ENCODE peak calls at places on chromosomes 12 and 14, in eight cellular contexts. One of them, this sample, is unnamed.

GRCh38 chr14:100735271-100735670 is 8.6 kb downstream of the DLK1 start:
- DNase-seq in ELR: no peak
- DNase-seq in mucosa of gallbladder: no peak
- DNase-seq in retinal pigment epithelial cell: no peak
- DNase-seq in NCI-H446 treated with DMSO at 0.1 percent for 48 hours: no peak
- DNase-seq in lower lobe of right lung: no peak
- DNase-seq in activated CD4-positive, CD25-positive, alpha-beta regulatory T cell: no peak
- DNase-seq in AG09309: no peak
- DNase-seq in this sample: no peak

GRCh38 chr14:64758711-64759554 is 54.7 kb downstream of the PLEKHG3 start:
- DNase-seq in NCI-H446 treated with DMSO at 0.1 percent for 48 hours: no peak
- DNase-seq in AG09309: peak
- DNase-seq in ELR: peak
- DNase-seq in mucosa of gallbladder: peak
- DNase-seq in activated CD4-positive, CD25-positive, alpha-beta regulatory T cell: no peak
- DNase-seq in retinal pigment epithelial cell: peak
- DNase-seq in lower lobe of right lung: peak
- DNase-seq in this sample: no peak

GRCh38 chr14:67837011-67837624 is 17.5 kb downstream of the RAD51B start:
- DNase-seq in activated CD4-positive, CD25-positive, alpha-beta regulatory T cell: peak
- DNase-seq in mucosa of gallbladder: peak
- DNase-seq in NCI-H446 treated with DMSO at 0.1 percent for 48 hours: no peak
- DNase-seq in retinal pigment epithelial cell: peak
- DNase-seq in ELR: peak
- DNase-seq in lower lobe of right lung: no peak
- DNase-seq in AG09309: peak
- DNase-seq in this sample: no peak

GRCh38 chr12:31645944-31646343 is 13.5 kb upstream of the ETFBKMT start:
- DNase-seq in mucosa of gallbladder: no peak
- DNase-seq in AG09309: no peak
- DNase-seq in activated CD4-positive, CD25-positive, alpha-beta regulatory T cell: no peak
- DNase-seq in lower lobe of right lung: no peak
- DNase-seq in retinal pigment epithelial cell: no peak
- DNase-seq in NCI-H446 treated with DMSO at 0.1 percent for 48 hours: no peak
- DNase-seq in ELR: no peak
- DNase-seq in this sample: no peak

GRCh38 chr14:73753043-73753886 is 39.1 kb upstream of the PNMA1 start:
- DNase-seq in NCI-H446 treated with DMSO at 0.1 percent for 48 hours: no peak
- DNase-seq in ELR: no peak
- DNase-seq in retinal pigment epithelial cell: no peak
- DNase-seq in activated CD4-positive, CD25-positive, alpha-beta regulatory T cell: no peak
- DNase-seq in lower lobe of right lung: no peak
- DNase-seq in AG09309: no peak
- DNase-seq in mucosa of gallbladder: peak
- DNase-seq in this sample: no peak

GRCh38 chr12:7144414-7145120 is 14.4 kb downstream of the CLSTN3 start:
- DNase-seq in mucosa of gallbladder: no peak
- DNase-seq in NCI-H446 treated with DMSO at 0.1 percent for 48 hours: peak
- DNase-seq in lower lobe of right lung: no peak
- DNase-seq in ELR: peak
- DNase-seq in AG09309: no peak
- DNase-seq in activated CD4-positive, CD25-positive, alpha-beta regulatory T cell: no peak
- DNase-seq in retinal pigment epithelial cell: no peak
- DNase-seq in this sample: no peak

GRCh38 chr14:75046275-75046674 is 5.0 kb downstream of the MLH3 start:
- DNase-seq in NCI-H446 treated with DMSO at 0.1 percent for 48 hours: no peak
- DNase-seq in retinal pigment epithelial cell: no peak
- DNase-seq in ELR: no peak
- DNase-seq in mucosa of gallbladder: no peak
- DNase-seq in AG09309: no peak
- DNase-seq in activated CD4-positive, CD25-positive, alpha-beta regulatory T cell: no peak
- DNase-seq in lower lobe of right lung: no peak
- DNase-seq in this sample: no peak

GRCh38 chr14:29242755-29243340 is 476.3 kb downstream of the FOXG1 start:
- DNase-seq in ELR: peak
- DNase-seq in retinal pigment epithelial cell: peak
- DNase-seq in NCI-H446 treated with DMSO at 0.1 percent for 48 hours: peak
- DNase-seq in AG09309: no peak
- DNase-seq in activated CD4-positive, CD25-positive, alpha-beta regulatory T cell: no peak
- DNase-seq in mucosa of gallbladder: peak
- DNase-seq in lower lobe of right lung: no peak
- DNase-seq in this sample: peak

GRCh38 chr12:95996034-95996658 is at the start of gene HAL:
- DNase-seq in ELR: no peak
- DNase-seq in NCI-H446 treated with DMSO at 0.1 percent for 48 hours: no peak
- DNase-seq in mucosa of gallbladder: no peak
- DNase-seq in retinal pigment epithelial cell: no peak
- DNase-seq in activated CD4-positive, CD25-positive, alpha-beta regulatory T cell: no peak
- DNase-seq in AG09309: no peak
- DNase-seq in lower lobe of right lung: peak
- DNase-seq in this sample: no peak

GRCh38 chr14:57559561-57559960 is 65.9 kb upstream of the CCDC198 start:
- DNase-seq in NCI-H446 treated with DMSO at 0.1 percent for 48 hours: no peak
- DNase-seq in ELR: no peak
- DNase-seq in AG09309: no peak
- DNase-seq in retinal pigment epithelial cell: no peak
- DNase-seq in activated CD4-positive, CD25-positive, alpha-beta regulatory T cell: no peak
- DNase-seq in mucosa of gallbladder: no peak
- DNase-seq in lower lobe of right lung: no peak
- DNase-seq in this sample: no peak

GRCh38 chr12:118188690-118189371 is 52.9 kb downstream of the PEBP1 start:
- DNase-seq in NCI-H446 treated with DMSO at 0.1 percent for 48 hours: no peak
- DNase-seq in mucosa of gallbladder: no peak
- DNase-seq in ELR: no peak
- DNase-seq in activated CD4-positive, CD25-positive, alpha-beta regulatory T cell: no peak
- DNase-seq in lower lobe of right lung: no peak
- DNase-seq in AG09309: no peak
- DNase-seq in retinal pigment epithelial cell: no peak
- DNase-seq in this sample: no peak

GRCh38 chr14:65791551-65791981 is 379.0 kb downstream of the FUT8 start:
- DNase-seq in NCI-H446 treated with DMSO at 0.1 percent for 48 hours: no peak
- DNase-seq in ELR: peak
- DNase-seq in lower lobe of right lung: no peak
- DNase-seq in activated CD4-positive, CD25-positive, alpha-beta regulatory T cell: peak
- DNase-seq in mucosa of gallbladder: no peak
- DNase-seq in AG09309: no peak
- DNase-seq in retinal pigment epithelial cell: no peak
- DNase-seq in this sample: peak

GRCh38 chr14:103483600-103483999 is 39.0 kb downstream of the CKB start:
- DNase-seq in NCI-H446 treated with DMSO at 0.1 percent for 48 hours: peak
- DNase-seq in mucosa of gallbladder: no peak
- DNase-seq in retinal pigment epithelial cell: peak
- DNase-seq in activated CD4-positive, CD25-positive, alpha-beta regulatory T cell: no peak
- DNase-seq in AG09309: peak
- DNase-seq in ELR: peak
- DNase-seq in lower lobe of right lung: no peak
- DNase-seq in this sample: no peak

GRCh38 chr12:130761537-130762318 is 45.6 kb upstream of the RIMBP2 start:
- DNase-seq in retinal pigment epithelial cell: no peak
- DNase-seq in ELR: peak
- DNase-seq in NCI-H446 treated with DMSO at 0.1 percent for 48 hours: no peak
- DNase-seq in mucosa of gallbladder: peak
- DNase-seq in AG09309: peak
- DNase-seq in activated CD4-positive, CD25-positive, alpha-beta regulatory T cell: peak
- DNase-seq in lower lobe of right lung: no peak
- DNase-seq in this sample: no peak

GRCh38 chr14:79325071-79325470 is 886.2 kb downstream of the DIO2 start:
- DNase-seq in activated CD4-positive, CD25-positive, alpha-beta regulatory T cell: no peak
- DNase-seq in ELR: no peak
- DNase-seq in lower lobe of right lung: no peak
- DNase-seq in mucosa of gallbladder: peak
- DNase-seq in retinal pigment epithelial cell: no peak
- DNase-seq in NCI-H446 treated with DMSO at 0.1 percent for 48 hours: no peak
- DNase-seq in AG09309: no peak
- DNase-seq in this sample: no peak

GRCh38 chr12:87092421-87092820 is 836.2 kb upstream of the MGAT4C start:
- DNase-seq in lower lobe of right lung: no peak
- DNase-seq in ELR: no peak
- DNase-seq in AG09309: no peak
- DNase-seq in NCI-H446 treated with DMSO at 0.1 percent for 48 hours: no peak
- DNase-seq in activated CD4-positive, CD25-positive, alpha-beta regulatory T cell: no peak
- DNase-seq in retinal pigment epithelial cell: no peak
- DNase-seq in mucosa of gallbladder: no peak
- DNase-seq in this sample: no peak

GRCh38 chr14:80269338-80269935 is 58.1 kb upstream of the DIO2 start:
- DNase-seq in ELR: peak
- DNase-seq in lower lobe of right lung: no peak
- DNase-seq in AG09309: peak
- DNase-seq in mucosa of gallbladder: no peak
- DNase-seq in retinal pigment epithelial cell: no peak
- DNase-seq in activated CD4-positive, CD25-positive, alpha-beta regulatory T cell: no peak
- DNase-seq in NCI-H446 treated with DMSO at 0.1 percent for 48 hours: no peak
- DNase-seq in this sample: peak

GRCh38 chr12:91009319-91009950 is 4.7 kb upstream of the EPYC start:
- DNase-seq in NCI-H446 treated with DMSO at 0.1 percent for 48 hours: no peak
- DNase-seq in AG09309: no peak
- DNase-seq in lower lobe of right lung: no peak
- DNase-seq in retinal pigment epithelial cell: no peak
- DNase-seq in activated CD4-positive, CD25-positive, alpha-beta regulatory T cell: no peak
- DNase-seq in ELR: peak
- DNase-seq in mucosa of gallbladder: no peak
- DNase-seq in this sample: no peak

This sample was measured in epithelial cell of proximal tubule.